ENCODE peak calls at places on chromosome X, in six cellular contexts. N is stimulated activated naive B cell treated with anti-CD40 and anti-IgM and Interleukin-4, amounts not matched to agents 10 μg/mL and 1 μg/mL and 100 μg/mL, for 72 hours; V is stimulated activated CD4-positive, alpha-beta T cell treated with anti-CD3 and anti-CD28 coated beads, Interleukin-15, amount 100 ng/mL, for 1 hour; L is ecto neural progenitor cell; B is NCI-H2081; E is ACHN. S is an unnamed sample.

GRCh38 chrX:130296743-130297142 is 28.0 kb upstream of the ZNF280C start:
- DNase-seq in N (no peak), V (no peak), L (no peak), B (no peak), E (no peak), S (no peak)

GRCh38 chrX:16552546-16552945 is 97.4 kb upstream of the S100G start:
- DNase-seq in N (no peak), V (no peak), L (no peak), B (no peak), E (no peak), S (no peak)

GRCh38 chrX:2614911-2615310 is 76.2 kb upstream of the CD99 start:
- DNase-seq in N (no peak), V (no peak), L (no peak), B (no peak), E (no peak), S (no peak)

GRCh38 chrX:53116101-53116500 is 22.2 kb downstream of the KANTR start:
- DNase-seq in N (no peak), V (no peak), L (no peak), B (no peak), E (peak; percentile 47), S (no peak)

GRCh38 chrX:133838761-133839676 is 146.4 kb downstream of the GPC3 start:
- DNase-seq in N (no peak), V (no peak), L (peak; percentile 50), B (peak; percentile 9), E (peak; percentile 21), S (peak; percentile 55)

GRCh38 chrX:70176938-70177533 is at the start of gene DGAT2L6:
- DNase-seq in N (peak; percentile 6), V (no peak), L (no peak), B (peak; percentile 6), E (no peak), S (no peak)

GRCh38 chrX:12901486-12901885 is 4.9 kb upstream of the TLR8 start:
- DNase-seq in N (peak; percentile 42), V (peak; percentile 35), L (peak; percentile 60), B (peak; percentile 49), E (peak; percentile 18), S (peak; percentile 82)

GRCh38 chrX:120604359-120604782 is 470 bp downstream of the MCTS1 start:
- DNase-seq in N (no peak), V (no peak), L (no peak), B (peak; percentile 78), E (peak; percentile 6), S (peak; percentile 67)

GRCh38 chrX:71212536-71212935 is 10.5 kb upstream of the GJB1 start:
- DNase-seq in N (no peak), V (no peak), L (no peak), B (no peak), E (no peak), S (no peak)

GRCh38 chrX:46208225-46208854 is 336.9 kb downstream of the ZNF674 start:
- DNase-seq in N (no peak), V (no peak), L (no peak), B (no peak), E (peak; percentile 2), S (no peak)